ENCODE peak calls at places on chromosome 4, in four cellular contexts. One of them, this sample, is unnamed.

GRCh38 chr4:6076391-6076790 is 58.2 kb upstream of the C4orf50 start:
- DNase-seq in substantia nigra: no peak
- DNase-seq in upper lobe of left lung: no peak
- DNase-seq in choroid plexus epithelial cell: no peak
- DNase-seq in this sample: no peak

GRCh38 chr4:97016186-97016945 is 1126.9 kb downstream of the STPG2 start:
- DNase-seq in substantia nigra: no peak
- DNase-seq in upper lobe of left lung: no peak
- DNase-seq in choroid plexus epithelial cell: no peak
- DNase-seq in this sample: no peak

GRCh38 chr4:151676301-151676700 is 84.5 kb downstream of the GATB start:
- DNase-seq in substantia nigra: no peak
- DNase-seq in choroid plexus epithelial cell: peak; percentile 79
- DNase-seq in upper lobe of left lung: no peak
- DNase-seq in this sample: no peak

GRCh38 chr4:95548738-95549245 is at the start of gene UNC5C:
- DNase-seq in substantia nigra: peak; percentile 88
- DNase-seq in upper lobe of left lung: peak; percentile 89
- DNase-seq in choroid plexus epithelial cell: peak; percentile 38
- DNase-seq in this sample: no peak

GRCh38 chr4:5572114-5572513 is 136.2 kb downstream of the EVC2 start:
- DNase-seq in choroid plexus epithelial cell: no peak
- DNase-seq in substantia nigra: no peak
- DNase-seq in upper lobe of left lung: no peak
- DNase-seq in this sample: no peak

GRCh38 chr4:122170775-122171174 is 18.6 kb downstream of the BLTP1 start:
- DNase-seq in substantia nigra: no peak
- DNase-seq in upper lobe of left lung: no peak
- DNase-seq in choroid plexus epithelial cell: no peak
- DNase-seq in this sample: no peak

GRCh38 chr4:140721088-140721421 is 35.1 kb downstream of the TBC1D9 start:
- DNase-seq in substantia nigra: no peak
- DNase-seq in upper lobe of left lung: no peak
- DNase-seq in choroid plexus epithelial cell: no peak
- DNase-seq in this sample: no peak

GRCh38 chr4:33649015-33649414 is 2595.3 kb downstream of the ARAP2 start:
- DNase-seq in upper lobe of left lung: no peak
- DNase-seq in choroid plexus epithelial cell: peak; percentile 78
- DNase-seq in substantia nigra: no peak
- DNase-seq in this sample: no peak

GRCh38 chr4:15244354-15244753 is 183.5 kb upstream of the C1QTNF7 start:
- DNase-seq in substantia nigra: no peak
- DNase-seq in upper lobe of left lung: no peak
- DNase-seq in choroid plexus epithelial cell: peak; percentile 70
- DNase-seq in this sample: no peak

GRCh38 chr4:5804656-5805055 is 88.2 kb downstream of the CRMP1 start:
- DNase-seq in upper lobe of left lung: peak; percentile 54
- DNase-seq in substantia nigra: no peak
- DNase-seq in choroid plexus epithelial cell: no peak
- DNase-seq in this sample: no peak

GRCh38 chr4:152659806-152660205 is 20.0 kb downstream of the TMEM154 start:
- DNase-seq in choroid plexus epithelial cell: no peak
- DNase-seq in substantia nigra: no peak
- DNase-seq in upper lobe of left lung: no peak
- DNase-seq in this sample: no peak

GRCh38 chr4:123415977-123416376 is 19.4 kb downstream of the SPRY1 start:
- DNase-seq in substantia nigra: no peak
- DNase-seq in choroid plexus epithelial cell: peak; percentile 75
- DNase-seq in upper lobe of left lung: no peak
- DNase-seq in this sample: no peak

GRCh38 chr4:177118596-177118995 is 191.1 kb upstream of the NEIL3 start:
- DNase-seq in choroid plexus epithelial cell: peak; percentile 95
- DNase-seq in upper lobe of left lung: no peak
- DNase-seq in substantia nigra: no peak
- DNase-seq in this sample: no peak

GRCh38 chr4:147994491-147995385 is 262.9 kb downstream of the ARHGAP10 start:
- DNase-seq in upper lobe of left lung: no peak
- DNase-seq in choroid plexus epithelial cell: peak; percentile 58
- DNase-seq in substantia nigra: no peak
- DNase-seq in this sample: no peak

GRCh38 chr4:175874290-175874689 is 62.2 kb upstream of the GPM6A start:
- DNase-seq in substantia nigra: no peak
- DNase-seq in choroid plexus epithelial cell: no peak
- DNase-seq in upper lobe of left lung: no peak
- DNase-seq in this sample: no peak

GRCh38 chr4:113109106-113109740 is 59.8 kb downstream of the ANK2 start:
- DNase-seq in upper lobe of left lung: no peak
- DNase-seq in substantia nigra: no peak
- DNase-seq in choroid plexus epithelial cell: no peak
- DNase-seq in this sample: no peak

GRCh38 chr4:70935038-70935437 is 32.9 kb downstream of the MOB1B start:
- DNase-seq in upper lobe of left lung: no peak
- DNase-seq in choroid plexus epithelial cell: no peak
- DNase-seq in substantia nigra: no peak
- DNase-seq in this sample: no peak

GRCh38 chr4:38284294-38285045 is 324.3 kb downstream of the PTTG2 start:
- DNase-seq in substantia nigra: no peak
- DNase-seq in choroid plexus epithelial cell: peak; percentile 48
- DNase-seq in upper lobe of left lung: no peak
- DNase-seq in this sample: no peak

GRCh38 chr4:43014266-43014665 is 121.8 kb downstream of the GRXCR1 start:
- DNase-seq in choroid plexus epithelial cell: no peak
- DNase-seq in upper lobe of left lung: no peak
- DNase-seq in substantia nigra: no peak
- DNase-seq in this sample: no peak

GRCh38 chr4:186037692-186038658 is 31.0 kb upstream of the TLR3 start:
- DNase-seq in choroid plexus epithelial cell: peak; percentile 95
- DNase-seq in upper lobe of left lung: no peak
- DNase-seq in substantia nigra: no peak
- DNase-seq in this sample: no peak

GRCh38 chr4:169059294-169060201 is 49.5 kb upstream of the CBR4 start:
- DNase-seq in substantia nigra: no peak
- DNase-seq in choroid plexus epithelial cell: no peak
- DNase-seq in upper lobe of left lung: no peak
- DNase-seq in this sample: no peak

GRCh38 chr4:98469776-98470175 is 188.6 kb downstream of the TSPAN5 start:
- DNase-seq in choroid plexus epithelial cell: no peak
- DNase-seq in upper lobe of left lung: no peak
- DNase-seq in substantia nigra: no peak
- DNase-seq in this sample: no peak

GRCh38 chr4:168478868-168479267 is 1.4 kb downstream of the DDX60L start:
- DNase-seq in upper lobe of left lung: no peak
- DNase-seq in substantia nigra: no peak
- DNase-seq in choroid plexus epithelial cell: no peak
- DNase-seq in this sample: no peak